ENCODE peak calls at places on chromosomes 5 and 9, in ten cellular contexts. U is endodermal cell; E is CD8-positive, alpha-beta T cell; D is GM23248; I is hepatocyte; N is fibroblast of mammary gland; O is A549; P is cardiac muscle cell; M is small intestine; L is dorsolateral prefrontal cortex. W is an unnamed sample.

GRCh38 chr9:108003551-108003950 is 514.0 kb upstream of the KLF4 start:
- DNase-seq in E (no peak), I (no peak), U (no peak), O (no peak), L (no peak), D (no peak), P (no peak), M (no peak), N (no peak), W (no peak)

GRCh38 chr9:112487008-112487798 is 576 bp downstream of the KIAA1958 start:
- DNase-seq in M (peak), U (peak), O (peak), P (peak), I (peak), L (peak), E (peak), D (peak), N (peak), W (peak)

GRCh38 chr9:135508211-135508820 is 7.8 kb downstream of the MRPS2 start:
- DNase-seq in M (no peak), N (no peak), U (peak), D (no peak), L (no peak), I (no peak), O (no peak), E (no peak), P (no peak), W (no peak)

GRCh38 chr9:98962861-98963260 is 19.2 kb downstream of the COL15A1 start:
- DNase-seq in P (peak), D (no peak), E (no peak), L (no peak), N (no peak), I (no peak), M (no peak), O (no peak), U (peak), W (no peak)

GRCh38 chr5:28165116-28165515 is 1126.7 kb upstream of the CDH9 start:
- DNase-seq in O (no peak), M (no peak), I (peak), P (peak), N (peak), E (no peak), L (peak), D (no peak), U (no peak), W (peak)

GRCh38 chr5:116990010-116990409 is 415.4 kb upstream of the SEMA6A start:
- DNase-seq in O (no peak), D (no peak), U (no peak), P (no peak), L (peak), N (no peak), E (no peak), I (no peak), M (no peak), W (no peak)

GRCh38 chr5:137304227-137304874 is 194.8 kb downstream of the SPOCK1 start:
- DNase-seq in N (no peak), M (peak), I (peak), D (no peak), O (no peak), E (no peak), L (peak), P (no peak), U (no peak), W (no peak)

GRCh38 chr9:696332-697090 is 145.0 kb upstream of the DMRT1 start:
- DNase-seq in I (peak), P (peak), O (peak), N (peak), D (peak), E (no peak), U (no peak), M (no peak), L (peak), W (peak)

GRCh38 chr9:35681341-35682002 is 7.7 kb downstream of the CA9 start:
- DNase-seq in N (no peak), O (no peak), I (no peak), M (no peak), U (no peak), E (no peak), P (peak), L (no peak), D (peak), W (peak)

GRCh38 chr9:130860458-130861316 is 25.6 kb downstream of the ABL1 start:
- DNase-seq in M (peak), P (peak), L (peak), D (peak), E (no peak), O (peak), I (peak), N (peak), U (no peak), W (peak)

GRCh38 chr5:110916373-110917049 is 155.0 kb upstream of the TSLP start:
- DNase-seq in M (no peak), O (peak), E (no peak), I (peak), D (peak), P (peak), U (no peak), N (peak), L (no peak), W (peak)

GRCh38 chr5:177472460-177473441 is 683 bp downstream of the DBN1 start:
- DNase-seq in D (peak), N (no peak), U (peak), M (peak), P (no peak), O (no peak), E (peak), I (peak), L (no peak), W (no peak)

GRCh38 chr9:93092171-93092991 is 3.6 kb upstream of the CARD19 start:
- DNase-seq in U (peak), N (no peak), E (no peak), L (no peak), D (no peak), O (no peak), P (no peak), M (no peak), I (peak), W (no peak)

GRCh38 chr5:50663636-50664035 is 2.8 kb upstream of the PARP8 start:
- DNase-seq in D (no peak), O (no peak), N (no peak), M (peak), I (no peak), U (no peak), E (no peak), P (no peak), L (no peak), W (no peak)
- H3K4me3 ChIP-seq in D (no peak), O (no peak), N (no peak), M (no peak), I (no peak), U (no peak), E (no peak), P (no peak), L (no peak), W (no peak)

GRCh38 chr5:112787896-112788295 is 50.2 kb downstream of the APC start:
- DNase-seq in N (no peak), I (no peak), O (no peak), E (no peak), D (no peak), U (no peak), P (no peak), M (no peak), L (no peak), W (no peak)
- H3K4me3 ChIP-seq in N (no peak), I (no peak), O (no peak), E (no peak), D (no peak), U (no peak), P (no peak), M (no peak), L (no peak), W (no peak)

GRCh38 chr5:75051217-75051751 is 1.1 kb downstream of the GCNT4 start:
- DNase-seq in E (peak), P (no peak), O (no peak), I (peak), U (peak), D (peak), N (no peak), L (no peak), M (peak), W (no peak)
- H3K4me3 ChIP-seq in E (peak), P (no peak), O (no peak), I (no peak), U (peak), D (peak), N (no peak), L (peak), M (peak), W (no peak)

GRCh38 chr5:42396111-42396510 is 27.1 kb upstream of the GHR start:
- DNase-seq in M (no peak), N (no peak), E (no peak), L (no peak), O (no peak), I (no peak), D (no peak), U (no peak), P (no peak), W (no peak)
- H3K4me3 ChIP-seq in M (no peak), N (no peak), E (no peak), L (no peak), O (no peak), I (no peak), D (no peak), U (no peak), P (no peak), W (no peak)

GRCh38 chr9:20685769-20686168 is 1.7 kb downstream of the FOCAD start:
- DNase-seq in U (no peak), O (no peak), L (no peak), E (no peak), I (no peak), D (no peak), M (no peak), P (no peak), N (no peak), W (no peak)
- H3K4me3 ChIP-seq in U (peak), O (peak), L (no peak), E (no peak), I (peak), D (peak), M (no peak), P (no peak), N (peak), W (peak)

GRCh38 chr5:39187873-39188731 is 31.3 kb downstream of the FYB1 start:
- DNase-seq in I (no peak), N (no peak), M (no peak), U (no peak), P (no peak), D (no peak), O (no peak), E (no peak), L (no peak), W (no peak)

GRCh38 chr5:39192449-39193160 is 26.8 kb downstream of the FYB1 start:
- DNase-seq in M (no peak), D (no peak), O (no peak), P (no peak), U (no peak), N (no peak), L (no peak), I (no peak), E (no peak), W (no peak)

GRCh38 chr5:39191216-39191615 is 28.1 kb downstream of the FYB1 start:
- DNase-seq in P (no peak), L (peak), U (no peak), O (no peak), N (no peak), M (peak), E (peak), D (no peak), I (no peak), W (no peak)

GRCh38 chr5:39189297-39189955 is 29.9 kb downstream of the FYB1 start:
- DNase-seq in O (no peak), L (no peak), U (no peak), N (no peak), D (no peak), P (no peak), I (no peak), E (no peak), M (no peak), W (no peak)

GRCh38 chr5:39190311-39191102 is 28.9 kb downstream of the FYB1 start:
- DNase-seq in P (no peak), O (no peak), N (no peak), D (no peak), M (no peak), U (no peak), E (no peak), L (no peak), I (no peak), W (no peak)
- H3K4me3 ChIP-seq in P (no peak), O (no peak), N (no peak), D (no peak), M (no peak), U (no peak), E (peak), L (no peak), I (no peak), W (no peak)

DNA sequence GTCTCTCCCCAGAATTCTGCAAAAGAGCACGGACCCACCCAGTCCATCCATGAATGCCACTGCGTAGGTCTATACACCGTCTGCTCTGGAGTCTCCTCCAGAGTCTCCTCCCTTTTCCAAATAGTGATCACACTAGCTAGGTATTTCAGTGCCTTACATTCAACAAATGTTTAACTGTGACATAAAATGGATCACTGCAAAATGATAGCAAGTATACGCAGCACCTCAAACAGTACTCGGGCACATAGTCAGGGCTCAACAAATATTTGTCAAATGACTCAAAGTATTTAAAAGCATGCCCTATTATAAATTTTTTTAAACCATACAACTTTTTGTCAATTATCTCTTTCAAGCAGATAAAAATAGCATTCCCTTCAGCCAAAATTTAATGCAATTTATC is 60.5 kb downstream of the TLE1 start:
- DNase-seq in U (no peak), N (no peak), E (no peak), P (no peak), I (no peak), D (no peak), M (no peak), L (no peak), O (peak), W (no peak)
- H3K4me3 ChIP-seq in U (no peak), N (no peak), E (no peak), P (no peak), I (no peak), D (no peak), M (no peak), L (no peak), O (no peak), W (no peak)

W was measured in fibroblast of the aortic adventitia.